ENCODE peak calls at places on chromosomes 1 and 21, in eight cellular contexts. W, X, A, Y, Z, U, M and S are unnamed samples.

GRCh38 chr1:214660190-214660589 is 57.2 kb downstream of the CENPF start:
- DNase-seq in W (no peak), X (no peak), A (no peak), Y (no peak), Z (no peak), U (no peak), M (no peak), S (no peak)

GRCh38 chr1:983736-984475 is 2.0 kb upstream of the PERM1 start:
- DNase-seq in W (peak), X (no peak), A (no peak), Y (peak), Z (no peak), U (no peak), M (no peak), S (no peak)

GRCh38 chr1:236021424-236022135 is 43.3 kb downstream of the NID1 start:
- DNase-seq in W (no peak), X (no peak), A (no peak), Y (no peak), Z (no peak), U (no peak), M (peak), S (no peak)

GRCh38 chr1:19762175-19762779 is 37.4 kb downstream of the TMCO4 start:
- DNase-seq in W (peak), X (no peak), A (no peak), Y (peak), Z (no peak), U (peak), M (no peak), S (no peak)

GRCh38 chr1:110674337-110675059 is at the start of gene KCNA3:
- DNase-seq in W (peak), X (no peak), A (no peak), Y (peak), Z (peak), U (peak), M (no peak), S (no peak)

GRCh38 chr1:228279011-228279721 is 71.3 kb downstream of the OBSCN start:
- DNase-seq in W (no peak), X (no peak), A (no peak), Y (no peak), Z (no peak), U (no peak), M (no peak), S (no peak)

GRCh38 chr1:193190096-193190744 is 3.8 kb upstream of the B3GALT2 start:
- DNase-seq in W (no peak), X (no peak), A (no peak), Y (no peak), Z (no peak), U (peak), M (no peak), S (no peak)

GRCh38 chr1:57172040-57172439 is 206.2 kb upstream of the C8B start:
- DNase-seq in W (no peak), X (no peak), A (no peak), Y (no peak), Z (no peak), U (no peak), M (no peak), S (no peak)

GRCh38 chr1:187474266-187474665 is 645.5 kb downstream of the PLA2G4A start:
- DNase-seq in W (no peak), X (no peak), A (no peak), Y (no peak), Z (no peak), U (no peak), M (no peak), S (no peak)

GRCh38 chr1:73310797-73311381 is 887.1 kb downstream of the LRRIQ3 start:
- DNase-seq in W (no peak), X (no peak), A (no peak), Y (no peak), Z (no peak), U (no peak), M (no peak), S (no peak)

GRCh38 chr1:201119826-201120225 is 7.2 kb downstream of the ASCL5 start:
- DNase-seq in W (peak), X (no peak), A (no peak), Y (no peak), Z (no peak), U (no peak), M (no peak), S (no peak)

GRCh38 chr1:46757256-46757955 is 38.5 kb upstream of the EFCAB14 start:
- DNase-seq in W (no peak), X (peak), A (no peak), Y (no peak), Z (no peak), U (no peak), M (no peak), S (no peak)

GRCh38 chr21:37463083-37463780 is 96.7 kb downstream of the DYRK1A start:
- DNase-seq in W (peak), X (peak), A (no peak), Y (no peak), Z (no peak), U (no peak), M (no peak), S (no peak)

GRCh38 chr1:154574715-154575114 is 7.1 kb downstream of the CHRNB2 start:
- DNase-seq in W (peak), X (no peak), A (peak), Y (no peak), Z (no peak), U (peak), M (no peak), S (no peak)

GRCh38 chr1:152926091-152926490 is 17.7 kb downstream of the IVL start:
- DNase-seq in W (peak), X (no peak), A (no peak), Y (no peak), Z (no peak), U (peak), M (no peak), S (no peak)

GRCh38 chr1:19388980-19389379 is 76.9 kb downstream of the SLC66A1 start:
- DNase-seq in W (no peak), X (no peak), A (no peak), Y (no peak), Z (no peak), U (no peak), M (no peak), S (no peak)

GRCh38 chr1:22341791-22342605 is 109.7 kb upstream of the ZBTB40 start:
- DNase-seq in W (no peak), X (no peak), A (no peak), Y (no peak), Z (no peak), U (peak), M (peak), S (no peak)

GRCh38 chr1:2904191-2904590 is 102.7 kb upstream of the TTC34 start:
- DNase-seq in W (no peak), X (no peak), A (no peak), Y (no peak), Z (no peak), U (no peak), M (no peak), S (no peak)

GRCh38 chr1:112375701-112376100 is 20.3 kb upstream of the CTTNBP2NL start:
- DNase-seq in W (no peak), X (no peak), A (no peak), Y (no peak), Z (no peak), U (no peak), M (no peak), S (no peak)

GRCh38 chr1:27143408-27143807 is 11.5 kb downstream of the SLC9A1 start:
- DNase-seq in W (no peak), X (no peak), A (no peak), Y (no peak), Z (no peak), U (no peak), M (no peak), S (no peak)

GRCh38 chr1:228317891-228318810 is 88.5 kb downstream of the TRIM11 start:
- DNase-seq in W (no peak), X (no peak), A (no peak), Y (no peak), Z (no peak), U (no peak), M (no peak), S (peak)

GRCh38 chr1:183674339-183674738 is 21.2 kb upstream of the APOBEC4 start:
- DNase-seq in W (no peak), X (no peak), A (no peak), Y (no peak), Z (no peak), U (no peak), M (no peak), S (peak)

GRCh38 chr1:119878171-119878570 is 18.1 kb downstream of the ADAM30 start:
- DNase-seq in W (no peak), X (no peak), A (no peak), Y (no peak), Z (no peak), U (no peak), M (no peak), S (no peak)

GRCh38 chr1:5424802-5425201 is 567.4 kb downstream of the NPHP4 start:
- DNase-seq in W (no peak), X (no peak), A (no peak), Y (no peak), Z (no peak), U (no peak), M (no peak), S (no peak)

GRCh38 chr1:188237573-188238353 is 1409.0 kb downstream of the PLA2G4A start:
- DNase-seq in W (no peak), X (no peak), A (no peak), Y (no peak), Z (no peak), U (no peak), M (no peak), S (no peak)

GRCh38 chr1:235357485-235358378 is 9.5 kb upstream of the TBCE start:
- DNase-seq in W (no peak), X (no peak), A (no peak), Y (no peak), Z (no peak), U (no peak), M (no peak), S (no peak)

GRCh38 chr1:118504867-118505266 is 319.8 kb upstream of the SPAG17 start:
- DNase-seq in W (peak), X (no peak), A (no peak), Y (no peak), Z (no peak), U (no peak), M (no peak), S (no peak)

GRCh38 chr1:246512635-246513034 is 5.6 kb upstream of the SMYD3 start:
- DNase-seq in W (no peak), X (no peak), A (no peak), Y (no peak), Z (no peak), U (no peak), M (no peak), S (no peak)